ENCODE peak calls at places on chromosomes 2 and 18, in five cellular contexts. One of them, this sample, is unnamed.
A peak's percentile ranks its signal among the peaks of the same experiment; 100 is the strongest.

GRCh38 chr2:101788995-101789970 is 91.8 kb downstream of the MAP4K4 start:
- DNase-seq in GM12865: no peak
- DNase-seq in activated CD4-positive, alpha-beta memory T cell treated with anti-CD3 and anti-CD28 coated beads for 36 hours: no peak
- DNase-seq in NCI-H1092: no peak
- DNase-seq in GM10248: no peak
- DNase-seq in this sample: no peak

GRCh38 chr2:42519624-42520023 is 25.8 kb upstream of the KCNG3 start:
- DNase-seq in NCI-H1092: no peak
- DNase-seq in GM12865: no peak
- DNase-seq in GM10248: no peak
- DNase-seq in activated CD4-positive, alpha-beta memory T cell treated with anti-CD3 and anti-CD28 coated beads for 36 hours: no peak
- DNase-seq in this sample: no peak

GRCh38 chr18:55158570-55158969 is 199.3 kb upstream of the CCDC68 start:
- DNase-seq in GM10248: no peak
- DNase-seq in GM12865: no peak
- DNase-seq in activated CD4-positive, alpha-beta memory T cell treated with anti-CD3 and anti-CD28 coated beads for 36 hours: no peak
- DNase-seq in NCI-H1092: no peak
- DNase-seq in this sample: no peak

GRCh38 chr18:12031836-12032235 is 50.5 kb downstream of the IMPA2 start:
- DNase-seq in GM12865: no peak
- DNase-seq in NCI-H1092: no peak
- DNase-seq in GM10248: no peak
- DNase-seq in activated CD4-positive, alpha-beta memory T cell treated with anti-CD3 and anti-CD28 coated beads for 36 hours: no peak
- DNase-seq in this sample: no peak

GRCh38 chr2:60796573-60797509 is 40.8 kb downstream of the PAPOLG start:
- DNase-seq in activated CD4-positive, alpha-beta memory T cell treated with anti-CD3 and anti-CD28 coated beads for 36 hours: no peak
- DNase-seq in GM10248: peak; percentile 34
- DNase-seq in NCI-H1092: no peak
- DNase-seq in GM12865: peak; percentile 34
- DNase-seq in this sample: no peak

GRCh38 chr2:75627902-75628504 is 18.6 kb upstream of the MRPL19 start:
- DNase-seq in NCI-H1092: peak; percentile 33
- DNase-seq in activated CD4-positive, alpha-beta memory T cell treated with anti-CD3 and anti-CD28 coated beads for 36 hours: peak; percentile 72
- DNase-seq in GM10248: peak; percentile 68
- DNase-seq in GM12865: peak; percentile 76
- DNase-seq in this sample: peak; percentile 59

GRCh38 chr2:196277002-196277401 is 105.6 kb upstream of the STK17B start:
- DNase-seq in GM12865: peak; percentile 60
- DNase-seq in NCI-H1092: no peak
- DNase-seq in activated CD4-positive, alpha-beta memory T cell treated with anti-CD3 and anti-CD28 coated beads for 36 hours: peak; percentile 42
- DNase-seq in GM10248: peak; percentile 64
- DNase-seq in this sample: peak; percentile 57

GRCh38 chr2:72757177-72757775 is 68.6 kb downstream of the EXOC6B start:
- DNase-seq in NCI-H1092: no peak
- DNase-seq in GM10248: no peak
- DNase-seq in GM12865: no peak
- DNase-seq in activated CD4-positive, alpha-beta memory T cell treated with anti-CD3 and anti-CD28 coated beads for 36 hours: no peak
- DNase-seq in this sample: no peak

GRCh38 chr2:60735496-60736250 is 20.4 kb upstream of the PAPOLG start:
- DNase-seq in activated CD4-positive, alpha-beta memory T cell treated with anti-CD3 and anti-CD28 coated beads for 36 hours: peak; percentile 25
- DNase-seq in NCI-H1092: no peak
- DNase-seq in GM10248: peak; percentile 20
- DNase-seq in GM12865: no peak
- DNase-seq in this sample: no peak

GRCh38 chr2:195392446-195393336 is 264.3 kb upstream of the SLC39A10 start:
- DNase-seq in NCI-H1092: no peak
- DNase-seq in GM12865: no peak
- DNase-seq in activated CD4-positive, alpha-beta memory T cell treated with anti-CD3 and anti-CD28 coated beads for 36 hours: no peak
- DNase-seq in GM10248: no peak
- DNase-seq in this sample: no peak

GRCh38 chr2:6914829-6915228 is 2.4 kb upstream of the RNF144A start:
- DNase-seq in GM12865: no peak
- DNase-seq in NCI-H1092: no peak
- DNase-seq in activated CD4-positive, alpha-beta memory T cell treated with anti-CD3 and anti-CD28 coated beads for 36 hours: peak; percentile 55
- DNase-seq in GM10248: no peak
- DNase-seq in this sample: no peak

GRCh38 chr18:31504455-31505147 is 6.6 kb downstream of the DSG2 start:
- DNase-seq in activated CD4-positive, alpha-beta memory T cell treated with anti-CD3 and anti-CD28 coated beads for 36 hours: no peak
- DNase-seq in GM10248: no peak
- DNase-seq in NCI-H1092: no peak
- DNase-seq in GM12865: no peak
- DNase-seq in this sample: no peak

GRCh38 chr2:213923543-213923942 is 487.3 kb upstream of the VWC2L start:
- DNase-seq in NCI-H1092: no peak
- DNase-seq in activated CD4-positive, alpha-beta memory T cell treated with anti-CD3 and anti-CD28 coated beads for 36 hours: no peak
- DNase-seq in GM10248: no peak
- DNase-seq in GM12865: no peak
- DNase-seq in this sample: no peak

GRCh38 chr2:134679294-134679693 is 39.5 kb downstream of the TMEM163 start:
- DNase-seq in activated CD4-positive, alpha-beta memory T cell treated with anti-CD3 and anti-CD28 coated beads for 36 hours: no peak
- DNase-seq in GM10248: no peak
- DNase-seq in GM12865: no peak
- DNase-seq in NCI-H1092: no peak
- DNase-seq in this sample: no peak

GRCh38 chr2:228725031-228725430 is 543.5 kb upstream of the SPHKAP start:
- DNase-seq in activated CD4-positive, alpha-beta memory T cell treated with anti-CD3 and anti-CD28 coated beads for 36 hours: no peak
- DNase-seq in GM10248: no peak
- DNase-seq in NCI-H1092: no peak
- DNase-seq in GM12865: no peak
- DNase-seq in this sample: no peak

GRCh38 chr2:149375801-149376349 is 45.5 kb downstream of the LYPD6 start:
- DNase-seq in GM12865: no peak
- DNase-seq in activated CD4-positive, alpha-beta memory T cell treated with anti-CD3 and anti-CD28 coated beads for 36 hours: no peak
- DNase-seq in NCI-H1092: no peak
- DNase-seq in GM10248: no peak
- DNase-seq in this sample: no peak

GRCh38 chr18:2139676-2140075 is 431.6 kb downstream of the METTL4 start:
- DNase-seq in NCI-H1092: no peak
- DNase-seq in GM12865: no peak
- DNase-seq in activated CD4-positive, alpha-beta memory T cell treated with anti-CD3 and anti-CD28 coated beads for 36 hours: no peak
- DNase-seq in GM10248: no peak
- DNase-seq in this sample: no peak

GRCh38 chr2:168526641-168527040 is 70.6 kb downstream of the CERS6 start:
- DNase-seq in GM10248: no peak
- DNase-seq in GM12865: no peak
- DNase-seq in NCI-H1092: peak; percentile 0
- DNase-seq in activated CD4-positive, alpha-beta memory T cell treated with anti-CD3 and anti-CD28 coated beads for 36 hours: no peak
- DNase-seq in this sample: no peak

GRCh38 chr2:239360421-239361310 is 40.2 kb downstream of the HDAC4 start:
- DNase-seq in GM10248: no peak
- DNase-seq in NCI-H1092: no peak
- DNase-seq in GM12865: no peak
- DNase-seq in activated CD4-positive, alpha-beta memory T cell treated with anti-CD3 and anti-CD28 coated beads for 36 hours: no peak
- DNase-seq in this sample: no peak

This sample was measured in GM13976.